ENCODE peak calls at places on chromosomes 12 and 14, in nine cellular contexts. U, B, Y, O, W, N, K, C and A are unnamed samples.

GRCh38 chr12:60704171-60704914 is 1108.5 kb downstream of the SLC16A7 start:
- DNase-seq in U (no peak), B (no peak), Y (no peak), O (no peak), W (no peak), N (no peak), K (no peak), C (no peak), A (no peak)

GRCh38 chr14:101072070-101072469 is 168.5 kb upstream of the RTL1 start:
- DNase-seq in U (no peak), B (no peak), Y (no peak), O (no peak), W (no peak), N (no peak), K (no peak), C (no peak), A (no peak)

GRCh38 chr12:95815635-95816212 is 25.2 kb upstream of the NTN4 start:
- DNase-seq in U (no peak), B (no peak), Y (no peak), O (no peak), W (peak; percentile 70), N (peak; percentile 36), K (no peak), C (no peak), A (peak; percentile 43)

GRCh38 chr14:101350710-101351109 is 210.6 kb upstream of the DIO3 start:
- DNase-seq in U (no peak), B (no peak), Y (no peak), O (no peak), W (no peak), N (no peak), K (no peak), C (no peak), A (no peak)

GRCh38 chr14:40574780-40575179 is 1031.9 kb upstream of the LRFN5 start:
- DNase-seq in U (no peak), B (no peak), Y (no peak), O (no peak), W (no peak), N (no peak), K (no peak), C (no peak), A (no peak)

GRCh38 chr14:52399886-52400599 is 85.9 kb downstream of the PTGER2 start:
- DNase-seq in U (no peak), B (no peak), Y (no peak), O (no peak), W (no peak), N (no peak), K (peak; percentile 34), C (peak; percentile 34), A (no peak)

GRCh38 chr14:52706286-52706685 is 714 bp upstream of the PSMC6 start:
- DNase-seq in U (no peak), B (peak; percentile 36), Y (no peak), O (peak; percentile 27), W (peak; percentile 35), N (peak; percentile 56), K (no peak), C (peak; percentile 65), A (peak; percentile 21)

GRCh38 chr14:60102389-60102788 is 10.7 kb downstream of the PCNX4 start:
- DNase-seq in U (no peak), B (no peak), Y (no peak), O (no peak), W (peak; percentile 91), N (no peak), K (no peak), C (no peak), A (no peak)

GRCh38 chr12:77102691-77103090 is 37.3 kb upstream of the E2F7 start:
- DNase-seq in U (no peak), B (no peak), Y (no peak), O (no peak), W (peak; percentile 73), N (no peak), K (no peak), C (no peak), A (no peak)

GRCh38 chr14:61153436-61153835 is 127.7 kb downstream of the TMEM30B start:
- DNase-seq in U (no peak), B (no peak), Y (no peak), O (no peak), W (no peak), N (no peak), K (no peak), C (no peak), A (no peak)

GRCh38 chr12:28222081-28222700 is 31.9 kb downstream of the CCDC91 start:
- DNase-seq in U (no peak), B (peak; percentile 45), Y (no peak), O (peak; percentile 50), W (no peak), N (no peak), K (no peak), C (peak; percentile 68), A (no peak)

GRCh38 chr14:72256055-72256454 is 323.8 kb downstream of the RGS6 start:
- DNase-seq in U (no peak), B (no peak), Y (no peak), O (no peak), W (no peak), N (no peak), K (no peak), C (no peak), A (no peak)

GRCh38 chr12:48003226-48004038 is 844 bp downstream of the COL2A1 start:
- DNase-seq in U (no peak), B (no peak), Y (no peak), O (no peak), W (no peak), N (peak; percentile 44), K (no peak), C (no peak), A (no peak)

GRCh38 chr12:23139026-23139425 is 514.1 kb downstream of the ETNK1 start:
- DNase-seq in U (no peak), B (no peak), Y (no peak), O (no peak), W (peak; percentile 51), N (no peak), K (no peak), C (no peak), A (no peak)

GRCh38 chr12:116534341-116535121 is 24.6 kb upstream of the MAP1LC3B2 start:
- DNase-seq in U (no peak), B (no peak), Y (peak; percentile 50), O (no peak), W (no peak), N (no peak), K (no peak), C (no peak), A (no peak)

GRCh38 chr12:524167-524951 is 64.6 kb downstream of the B4GALNT3 start:
- DNase-seq in U (no peak), B (no peak), Y (no peak), O (no peak), W (no peak), N (no peak), K (no peak), C (no peak), A (no peak)

GRCh38 chr12:55955344-55955743 is 10.5 kb downstream of the PMEL start:
- DNase-seq in U (no peak), B (no peak), Y (no peak), O (no peak), W (no peak), N (no peak), K (no peak), C (no peak), A (no peak)

GRCh38 chr12:120091371-120092090 is 25.0 kb downstream of the RAB35 start:
- DNase-seq in U (no peak), B (no peak), Y (no peak), O (no peak), W (no peak), N (no peak), K (no peak), C (no peak), A (no peak)

GRCh38 chr12:39617887-39618286 is 1.7 kb downstream of the ABCD2 start:
- DNase-seq in U (no peak), B (no peak), Y (no peak), O (no peak), W (no peak), N (no peak), K (no peak), C (no peak), A (no peak)

GRCh38 chr12:108816652-108817335 is 40.6 kb downstream of the SSH1 start:
- DNase-seq in U (no peak), B (no peak), Y (no peak), O (no peak), W (no peak), N (no peak), K (peak; percentile 67), C (no peak), A (no peak)

GRCh38 chr12:129901256-129901655 is 2.6 kb downstream of the TMEM132D start:
- DNase-seq in U (no peak), B (no peak), Y (no peak), O (no peak), W (no peak), N (no peak), K (no peak), C (no peak), A (no peak)

GRCh38 chr12:125773033-125773432 is 707.8 kb downstream of the AACS start:
- DNase-seq in U (no peak), B (no peak), Y (peak; percentile 2), O (no peak), W (peak; percentile 5), N (no peak), K (no peak), C (peak; percentile 25), A (no peak)

GRCh38 chr14:104118006-104118844 is 20.2 kb upstream of the KIF26A start:
- DNase-seq in U (peak; percentile 49), B (no peak), Y (no peak), O (no peak), W (no peak), N (no peak), K (peak; percentile 33), C (no peak), A (no peak)

GRCh38 chr12:58342736-58343135 is 401.4 kb downstream of the ATP23 start:
- DNase-seq in U (no peak), B (no peak), Y (no peak), O (no peak), W (no peak), N (no peak), K (no peak), C (no peak), A (no peak)

GRCh38 chr12:14612250-14612649 is 44.6 kb upstream of the PLBD1 start:
- DNase-seq in U (no peak), B (no peak), Y (no peak), O (no peak), W (no peak), N (no peak), K (no peak), C (no peak), A (peak; percentile 68)

GRCh38 chr14:60650382-60650961 is 1.2 kb upstream of the SIX1 start:
- DNase-seq in U (no peak), B (no peak), Y (no peak), O (no peak), W (no peak), N (peak; percentile 75), K (no peak), C (no peak), A (no peak)

GRCh38 chr12:123578243-123578642 is 6.1 kb upstream of the TMED2 start:
- DNase-seq in U (no peak), B (no peak), Y (no peak), O (no peak), W (no peak), N (no peak), K (no peak), C (no peak), A (no peak)

GRCh38 chr14:55915464-55915863 is 202.7 kb upstream of the PELI2 start:
- DNase-seq in U (no peak), B (no peak), Y (no peak), O (no peak), W (peak; percentile 27), N (no peak), K (no peak), C (no peak), A (no peak)

GRCh38 chr12:131287938-131288797 is 334.5 kb downstream of the ADGRD1 start:
- DNase-seq in U (peak; percentile 53), B (no peak), Y (no peak), O (no peak), W (no peak), N (no peak), K (no peak), C (no peak), A (no peak)

GRCh38 chr14:58768977-58769376 is 131.2 kb downstream of the DACT1 start:
- DNase-seq in U (no peak), B (no peak), Y (no peak), O (no peak), W (no peak), N (no peak), K (no peak), C (no peak), A (no peak)

GRCh38 chr12:117580718-117581062 is 219.3 kb upstream of the NOS1 start:
- DNase-seq in U (no peak), B (no peak), Y (peak; percentile 3), O (no peak), W (no peak), N (no peak), K (peak; percentile 16), C (no peak), A (no peak)